ENCODE peak calls at places on chromosomes 13 and 19, in six cellular contexts. R is IMR-90, A is heart left ventricle, G is uterus, X is erythroblast, J is breast epithelium. N is an unnamed sample.

GRCh38 chr13:40878321-40878720 is 88.9 kb downstream of the SLC25A15 start:
- DNase-seq in A (no peak), G (no peak), X (no peak), J (no peak), R (peak), N (no peak)

GRCh38 chr13:23701646-23702045 is 131.4 kb downstream of the TNFRSF19 start:
- DNase-seq in R (peak), X (no peak), J (no peak), G (peak), A (peak), N (peak)

GRCh38 chr19:2683430-2683995 is 19.0 kb downstream of the GNG7 start:
- DNase-seq in R (no peak), X (no peak), A (no peak), G (no peak), J (no peak), N (no peak)

GRCh38 chr13:56735537-56735942 is 405.2 kb upstream of the PRR20A start:
- DNase-seq in A (no peak), G (no peak), J (no peak), R (no peak), X (no peak), N (no peak)

GRCh38 chr13:35332134-35332533 is 144.4 kb downstream of the MAB21L1 start:
- DNase-seq in J (no peak), R (no peak), X (no peak), A (no peak), G (no peak), N (no peak)

GRCh38 chr13:106246817-106247216 is 288.6 kb downstream of the EFNB2 start:
- DNase-seq in X (no peak), J (no peak), G (no peak), A (no peak), R (no peak), N (no peak)

GRCh38 chr13:110291286-110291685 is 15.7 kb downstream of the COL4A1 start:
- DNase-seq in X (no peak), R (no peak), G (no peak), J (no peak), A (no peak), N (no peak)

GRCh38 chr13:110265682-110266430 is 41.1 kb downstream of the COL4A1 start:
- DNase-seq in X (no peak), R (no peak), J (no peak), G (no peak), A (peak), N (no peak)

GRCh38 chr19:3573858-3574637 is 1.3 kb downstream of the HMG20B start:
- DNase-seq in R (peak), J (peak), G (peak), A (peak), X (peak), N (peak)

GRCh38 chr13:44739120-44739519 is 163.0 kb upstream of the TSC22D1 start:
- DNase-seq in A (no peak), G (no peak), J (no peak), X (no peak), R (no peak), N (no peak)

GRCh38 chr13:51370811-51371210 is 31.3 kb downstream of the SERPINE3 start:
- DNase-seq in R (no peak), A (no peak), G (no peak), X (no peak), J (no peak), N (no peak)

GRCh38 chr13:27264181-27264580 is 6.4 kb upstream of the RASL11A start:
- DNase-seq in R (peak), J (no peak), X (no peak), G (no peak), A (peak), N (no peak)

GRCh38 chr19:8209111-8209964 is at the start of gene CERS4:
- DNase-seq in J (peak), R (peak), X (no peak), G (peak), A (peak), N (peak)

GRCh38 chr13:88196106-88196505 is 524.9 kb downstream of the SLITRK5 start:
- DNase-seq in G (no peak), R (no peak), A (no peak), J (no peak), X (no peak), N (no peak)

GRCh38 chr19:53991224-53992113 is at the start of gene CACNG6:
- DNase-seq in X (no peak), J (no peak), R (no peak), A (no peak), G (no peak), N (no peak)

GRCh38 chr19:49057636-49058234 is at the start of gene CGB7:
- DNase-seq in G (peak), R (peak), X (no peak), A (peak), J (no peak), N (peak)

GRCh38 chr13:24670927-24671326 is 9.3 kb upstream of the ATP12A start:
- DNase-seq in J (no peak), A (no peak), G (no peak), R (no peak), X (peak), N (no peak)

GRCh38 chr19:57302020-57302465 is 18.2 kb upstream of the ZNF543 start:
- DNase-seq in A (peak), X (peak), G (no peak), R (peak), J (no peak), N (no peak)

GRCh38 chr19:18159810-18160209 is 6.8 kb downstream of the PIK3R2 start:
- DNase-seq in R (no peak), X (no peak), J (no peak), G (no peak), A (no peak), N (no peak)

GRCh38 chr13:102658678-102659077 is 36.2 kb downstream of the METTL21C start:
- DNase-seq in R (no peak), G (no peak), A (no peak), J (no peak), X (no peak), N (no peak)

GRCh38 chr13:99251908-99252307 is 6.3 kb downstream of the GPR18 start:
- DNase-seq in J (no peak), A (no peak), G (no peak), X (no peak), R (no peak), N (no peak)

GRCh38 chr13:29883941-29884518 is 33.6 kb upstream of the UBL3 start:
- DNase-seq in A (peak), X (no peak), G (no peak), R (peak), J (no peak), N (no peak)

GRCh38 chr13:112842343-112842856 is 126.6 kb upstream of the MCF2L start:
- DNase-seq in G (peak), X (no peak), R (no peak), J (no peak), A (peak), N (no peak)

GRCh38 chr13:113777311-113778260 is 18.6 kb downstream of the TMEM255B start:
- DNase-seq in A (no peak), G (no peak), X (peak), J (no peak), R (peak), N (no peak)

GRCh38 chr19:47564081-47564480 is 8.9 kb downstream of the ZNF541 start:
- DNase-seq in R (no peak), A (no peak), J (no peak), G (no peak), X (no peak), N (peak)

GRCh38 chr19:23183251-23183650 is 66.4 kb downstream of the ZNF730 start:
- DNase-seq in R (no peak), J (no peak), X (no peak), G (no peak), A (no peak), N (no peak)

GRCh38 chr19:2856457-2857055 is 10.6 kb upstream of the ZNF556 start:
- DNase-seq in R (no peak), A (no peak), X (no peak), G (no peak), J (no peak), N (no peak)

GRCh38 chr19:36103040-36103626 is 7.8 kb upstream of the OVOL3 start:
- DNase-seq in A (no peak), X (no peak), G (no peak), J (no peak), R (no peak), N (no peak)

GRCh38 chr19:36097036-36097435 is 13.9 kb upstream of the OVOL3 start:
- DNase-seq in R (no peak), X (no peak), J (no peak), A (no peak), G (no peak), N (no peak)

GRCh38 chr19:36101550-36102327 is 9.2 kb upstream of the OVOL3 start:
- DNase-seq in X (no peak), J (no peak), R (no peak), A (no peak), G (no peak), N (no peak)

GRCh38 chr19:36100476-36100875 is 10.5 kb upstream of the OVOL3 start:
- DNase-seq in J (no peak), X (peak), R (no peak), G (no peak), A (peak), N (no peak)

GRCh38 chr19:36099166-36099785 is 11.7 kb upstream of the OVOL3 start:
- DNase-seq in G (no peak), X (no peak), J (no peak), A (no peak), R (no peak), N (no peak)
- TF ChIP-seq POLR2A in G (no peak), X (no peak), J (no peak), A (no peak), R (no peak), N (no peak)

DNA sequence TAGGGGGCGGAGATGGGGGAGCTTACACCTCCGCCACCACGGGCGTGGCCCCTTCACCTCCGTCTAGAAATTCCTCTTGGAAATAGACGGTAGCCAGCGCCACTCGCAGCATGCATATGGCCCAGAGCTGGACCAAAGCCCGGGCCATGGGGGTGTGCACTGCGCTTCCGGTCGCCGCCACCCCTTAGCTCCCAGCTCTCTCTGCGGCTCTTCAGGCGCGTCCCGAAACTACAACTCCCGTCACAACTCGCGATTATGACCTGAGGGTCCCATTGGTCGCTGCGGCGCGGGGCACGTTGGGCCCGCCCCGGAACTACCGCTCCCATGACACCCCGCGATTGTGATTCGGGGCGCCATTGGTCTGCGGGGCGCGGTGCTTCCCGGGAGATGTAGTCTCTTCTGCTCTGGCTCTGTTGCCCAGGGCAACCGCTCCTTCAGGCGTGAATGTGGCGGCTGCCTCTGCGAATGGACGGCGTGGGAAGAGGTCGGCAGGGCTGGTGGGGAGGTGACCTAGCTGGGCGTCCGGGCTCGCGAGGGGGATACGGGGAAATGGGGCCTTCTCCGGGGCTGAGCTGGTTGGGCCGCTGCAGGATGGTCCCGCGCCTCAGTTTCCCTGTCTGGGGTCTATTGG is at the start of the genes C19orf44 and CALR3:
- DNase-seq in J (peak), R (peak), X (peak), G (peak), A (peak), N (peak)
- TF ChIP-seq POLR2A in J (no peak), R (no peak), X (peak), G (peak), A (no peak), N (peak)

DNA sequence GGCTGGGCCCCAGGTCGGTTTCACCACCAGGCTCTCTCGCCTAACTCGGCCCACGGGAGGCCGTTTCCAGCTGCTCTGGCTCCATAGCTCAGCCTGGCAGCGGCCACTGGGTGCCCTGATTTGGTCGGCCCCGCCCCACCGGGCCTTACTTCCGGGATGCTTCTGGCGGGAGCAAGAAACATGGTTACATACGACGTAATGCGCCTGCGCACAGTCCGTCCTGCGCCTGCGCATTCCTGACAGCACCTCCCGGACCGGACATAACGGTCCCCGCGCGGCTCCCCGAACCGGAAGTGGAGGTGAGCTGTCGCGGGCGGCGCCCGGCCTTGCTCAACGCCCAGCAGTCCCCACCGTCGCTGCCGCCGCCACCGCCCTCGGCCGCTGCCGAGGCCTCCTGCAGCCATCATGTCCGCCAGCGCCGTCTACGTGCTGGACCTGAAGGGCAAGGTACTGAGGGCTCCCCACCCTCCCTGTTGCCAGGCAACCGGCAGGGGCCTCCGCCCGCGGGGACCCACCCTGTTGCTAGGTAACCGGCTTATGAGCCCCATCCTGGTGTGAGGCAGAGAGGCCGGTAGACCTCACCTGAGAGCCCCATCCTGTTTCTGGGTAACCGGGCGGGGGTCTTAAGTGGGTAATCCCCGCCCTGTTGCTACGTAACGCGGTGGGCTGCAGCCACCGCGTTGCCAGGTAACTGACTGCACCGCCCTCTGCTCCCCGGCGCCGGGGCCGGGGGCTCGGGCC is at the start of gene AP1M1:
- DNase-seq in X (peak), A (peak), R (peak), J (peak), G (peak), N (peak)
- TF ChIP-seq POLR2A in X (peak), A (no peak), R (peak), J (no peak), G (peak), N (peak)

DNA sequence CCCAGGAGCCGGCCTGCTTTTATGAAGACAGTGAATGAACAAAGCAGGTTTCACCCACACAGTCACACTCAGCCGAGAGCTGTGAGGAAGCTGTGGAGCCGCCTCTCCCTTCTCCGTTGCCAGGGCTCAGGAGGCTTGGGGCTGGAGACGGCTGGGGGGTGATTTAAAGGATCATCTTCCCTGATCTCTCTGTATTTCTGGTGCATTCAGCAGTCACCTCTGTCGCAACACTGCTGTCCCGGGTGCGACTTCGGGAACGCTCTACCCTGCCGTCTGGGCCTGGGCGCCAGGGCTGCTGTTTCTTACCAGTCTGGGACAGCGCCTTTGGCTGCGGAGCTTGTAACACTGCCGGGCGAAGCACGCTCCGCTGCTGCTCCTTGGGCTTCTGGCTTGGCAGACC is 18.1 kb downstream of the CAPS start:
- DNase-seq in J (no peak), A (no peak), X (no peak), R (no peak), G (no peak), N (no peak)
- TF ChIP-seq POLR2A in J (no peak), A (no peak), X (no peak), R (no peak), G (no peak), N (no peak)

GRCh38 chr19:45058622-45059159 is 17.6 kb downstream of the ZNF296 start:
- DNase-seq in G (no peak), A (no peak), X (peak), R (no peak), J (no peak), N (no peak)
- TF ChIP-seq POLR2A in G (no peak), A (no peak), X (no peak), R (no peak), J (no peak), N (no peak)

GRCh38 chr19:37926255-37926654 is 19.2 kb downstream of the SIPA1L3 start:
- DNase-seq in A (no peak), G (no peak), J (no peak), R (no peak), X (no peak), N (no peak)
- TF ChIP-seq POLR2A in A (no peak), G (no peak), J (no peak), R (no peak), X (no peak), N (no peak)

DNA sequence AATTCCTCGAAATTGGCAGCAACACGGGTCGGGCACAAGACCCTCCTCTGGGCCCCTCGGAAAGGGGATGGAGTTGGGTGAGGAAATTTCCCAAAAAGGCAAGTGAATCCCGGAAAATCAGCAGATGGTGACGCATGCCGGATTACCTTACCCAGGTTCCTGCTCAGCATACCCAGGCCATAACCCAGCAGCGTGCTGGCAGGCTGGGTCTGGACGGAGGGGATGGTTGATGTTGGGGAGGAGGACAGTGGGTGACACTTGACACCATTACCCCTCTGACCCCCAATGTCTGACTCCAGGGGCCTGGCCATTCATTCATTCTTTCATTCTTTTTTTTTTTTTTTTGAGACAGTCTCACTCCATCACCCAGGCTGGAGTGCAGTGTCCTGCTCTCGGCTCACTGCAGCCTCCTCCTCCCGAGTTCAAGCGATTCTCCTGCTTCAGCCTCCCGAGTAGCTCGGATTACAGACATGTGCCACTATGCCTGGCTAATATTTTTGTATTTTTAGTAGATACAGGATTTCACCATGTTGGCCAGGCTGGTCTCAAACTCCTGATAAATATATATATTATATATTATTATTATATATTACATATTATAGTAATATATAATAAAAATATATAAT is 794 bp downstream of the PVR start:
- DNase-seq in R (peak), X (peak), G (no peak), A (no peak), J (no peak), N (peak)
- TF ChIP-seq POLR2A in R (no peak), X (no peak), G (no peak), A (no peak), J (no peak), N (no peak)

DNA sequence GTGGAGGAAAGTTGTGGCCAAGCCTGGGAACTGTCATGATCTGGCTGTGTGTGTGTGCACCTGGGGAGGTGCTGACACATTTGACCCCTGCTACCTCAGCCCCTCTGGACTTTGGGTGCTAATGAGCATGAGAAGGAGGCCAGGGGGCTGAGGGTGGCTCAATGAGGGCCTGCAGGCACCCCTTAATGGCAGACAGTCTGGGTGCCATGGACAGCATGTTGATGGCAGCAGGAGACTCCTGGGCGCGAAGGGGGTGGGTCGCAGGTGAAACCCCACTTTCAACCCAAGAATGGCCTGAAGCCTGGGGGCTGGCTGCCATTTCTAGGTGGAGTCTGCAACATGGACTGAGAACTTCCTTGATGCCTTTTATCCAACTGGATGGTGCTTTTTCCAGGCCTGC is 216.4 kb upstream of the TRPC4 start:
- DNase-seq in X (no peak), R (no peak), G (no peak), J (no peak), A (no peak), N (no peak)
- TF ChIP-seq POLR2A in X (no peak), R (no peak), G (no peak), J (no peak), A (no peak), N (no peak)

GRCh38 chr19:16078759-16079707 is 2.7 kb downstream of the TPM4 start:
- DNase-seq in X (peak), J (peak), R (peak), G (peak), A (peak), N (peak)
- TF ChIP-seq POLR2A in X (peak), J (peak), R (peak), G (peak), A (no peak), N (peak)

GRCh38 chr19:13884726-13885591 is 8.0 kb downstream of the NANOS3 start:
- DNase-seq in R (no peak), A (no peak), X (no peak), J (no peak), G (no peak), N (peak)
- TF ChIP-seq POLR2A in R (no peak), A (no peak), X (no peak), J (no peak), G (no peak), N (peak)